ENCODE peak calls at places on chromosomes 6 and 20, in five cellular contexts. A is T1000, Y is Right ventricle myocardium superior, Z is T-helper 2 cell, U is midbrain. F is an unnamed sample.

GRCh38 chr6:153537422-153537821 is 406.3 kb upstream of the RGS17 start:
- DNase-seq in Z (no peak), Y (no peak), U (no peak), A (no peak), F (no peak)

GRCh38 chr6:105510746-105511145 is 107.9 kb upstream of the PREP start:
- DNase-seq in Y (no peak), A (no peak), U (no peak), Z (no peak), F (no peak)

GRCh38 chr6:162684033-162684432 is 43.5 kb downstream of the PRKN start:
- DNase-seq in Z (no peak), Y (no peak), A (no peak), U (no peak), F (no peak)

GRCh38 chr20:62439218-62439617 is 11.9 kb upstream of the RBBP8NL start:
- DNase-seq in Z (no peak), Y (no peak), A (no peak), U (no peak), F (no peak)

GRCh38 chr20:57103146-57103800 is 163.2 kb downstream of the BMP7 start:
- DNase-seq in A (no peak), U (peak; percentile 93), Z (no peak), Y (no peak), F (no peak)

GRCh38 chr6:151001387-151002063 is 136.0 kb downstream of the MTHFD1L start:
- DNase-seq in A (no peak), U (no peak), Y (no peak), Z (no peak), F (no peak)

GRCh38 chr20:50471231-50471630 is 39.0 kb upstream of the PTPN1 start:
- DNase-seq in U (no peak), A (no peak), Y (no peak), Z (no peak), F (no peak)

GRCh38 chr6:167849846-167850459 is 23.2 kb downstream of the AFDN start:
- DNase-seq in U (no peak), A (no peak), Y (no peak), Z (no peak), F (peak; percentile 37)

GRCh38 chr6:142932788-142933362 is 12.1 kb downstream of the HIVEP2 start:
- DNase-seq in U (no peak), Z (no peak), Y (no peak), A (no peak), F (no peak)

GRCh38 chr6:170011233-170012142 is 260.1 kb downstream of the ERMARD start:
- DNase-seq in A (no peak), U (peak; percentile 36), Y (peak; percentile 85), Z (no peak), F (no peak)

GRCh38 chr20:10430704-10431103 is 3.3 kb downstream of the MKKS start:
- DNase-seq in A (no peak), Z (no peak), U (no peak), Y (no peak), F (no peak)

GRCh38 chr20:23141450-23142161 is 55.5 kb upstream of the CD93 start:
- DNase-seq in Z (no peak), A (no peak), U (no peak), Y (no peak), F (no peak)

GRCh38 chr6:56450882-56451739 is 191.6 kb downstream of the DST start:
- DNase-seq in Z (no peak), U (peak; percentile 11), A (no peak), Y (peak; percentile 85), F (no peak)

GRCh38 chr20:44310664-44311639 is at the start of gene FITM2:
- DNase-seq in Z (peak; percentile 97), U (peak; percentile 97), Y (peak; percentile 100), A (peak; percentile 99), F (peak; percentile 98)

GRCh38 chr6:9140181-9140580 is 704.8 kb upstream of the SLC35B3 start:
- DNase-seq in Y (no peak), Z (no peak), A (no peak), U (no peak), F (no peak)

GRCh38 chr20:50346372-50347347 is 156.0 kb downstream of the CEBPB start:
- DNase-seq in A (peak; percentile 74), U (peak; percentile 51), Z (no peak), Y (peak; percentile 92), F (peak; percentile 62)

GRCh38 chr6:73455865-73456629 is 4.0 kb upstream of the CGAS start:
- DNase-seq in Z (no peak), A (no peak), Y (no peak), U (no peak), F (no peak)

GRCh38 chr6:145887969-145888368 is 73.4 kb upstream of the FBXO30 start:
- DNase-seq in U (no peak), Y (no peak), A (no peak), Z (no peak), F (no peak)

GRCh38 chr6:28657756-28658465 is 132.2 kb downstream of the GPX5 start:
- DNase-seq in Y (peak; percentile 51), U (peak; percentile 44), Z (peak; percentile 44), A (peak; percentile 41), F (peak; percentile 49)

GRCh38 chr6:28458577-28458976 is 15.3 kb upstream of the ZSCAN23 start:
- DNase-seq in A (no peak), Y (no peak), U (no peak), Z (no peak), F (no peak)

GRCh38 chr6:134123666-134124208 is 71.3 kb upstream of the SLC2A12 start:
- DNase-seq in A (no peak), Z (no peak), U (peak; percentile 36), Y (no peak), F (peak; percentile 15)

GRCh38 chr6:118660218-118660569 is 8.8 kb upstream of the CEP85L start:
- DNase-seq in Z (no peak), U (no peak), A (no peak), Y (no peak), F (no peak)

GRCh38 chr20:25275813-25276532 is 28.1 kb downstream of the PYGB start:
- DNase-seq in Z (no peak), U (no peak), A (no peak), Y (peak; percentile 31), F (no peak)

GRCh38 chr6:53134601-53135235 is 13.9 kb downstream of the GCM1 start:
- DNase-seq in Z (no peak), U (no peak), A (no peak), Y (no peak), F (no peak)

GRCh38 chr20:61510778-61511330 is 258.8 kb downstream of the CDH4 start:
- DNase-seq in Y (no peak), U (no peak), Z (no peak), A (no peak), F (no peak)

GRCh38 chr6:26170951-26171841 is 84.0 kb downstream of the HFE start:
- DNase-seq in Y (no peak), Z (no peak), A (no peak), U (no peak), F (no peak)

GRCh38 chr6:138115191-138115590 is 8.0 kb upstream of the PERP start:
- DNase-seq in Z (no peak), Y (no peak), A (no peak), U (no peak), F (peak; percentile 17)

GRCh38 chr20:63706852-63707557 is 771 bp downstream of the ARFRP1 start:
- DNase-seq in A (no peak), Y (peak; percentile 56), Z (peak; percentile 43), U (no peak), F (peak; percentile 69)

GRCh38 chr6:167567142-167568033 is 242.5 kb downstream of the TTLL2 start:
- DNase-seq in A (no peak), Y (peak; percentile 80), Z (no peak), U (no peak), F (no peak)

F was measured in PC-9.